ENCODE peak calls at places on chromosomes 5 and 9, in four cellular contexts. T is psoas muscle, G is cardiac muscle cell, F is endothelial cell. Y is an unnamed sample.

GRCh38 chr5:115626444-115626823 is 598 bp upstream of the TMED7 start:
- DNase-seq in T (no peak), G (no peak), F (no peak), Y (no peak)

GRCh38 chr5:53262348-53262970 is 152.9 kb upstream of the MOCS2 start:
- DNase-seq in T (no peak), F (peak), G (peak), Y (no peak)

GRCh38 chr9:111662851-111663823 is 1.7 kb downstream of the GNG10 start:
- DNase-seq in T (no peak), G (no peak), F (no peak), Y (no peak)

GRCh38 chr9:117718085-117718484 is 13.9 kb downstream of the TLR4 start:
- DNase-seq in F (no peak), G (no peak), T (no peak), Y (no peak)

GRCh38 chr9:3576358-3576757 is 50.6 kb upstream of the RFX3 start:
- DNase-seq in T (peak), G (no peak), F (no peak), Y (no peak)

GRCh38 chr5:14216372-14216771 is 73.2 kb downstream of the TRIO start:
- DNase-seq in G (no peak), F (no peak), T (no peak), Y (no peak)

GRCh38 chr5:37837101-37838032 is 2.5 kb downstream of the GDNF start:
- DNase-seq in F (peak), T (peak), G (peak), Y (peak)

GRCh38 chr9:110545705-110546104 is 33.8 kb downstream of the SVEP1 start:
- DNase-seq in F (no peak), T (no peak), G (no peak), Y (no peak)

GRCh38 chr9:12604154-12604825 is 88.9 kb upstream of the TYRP1 start:
- DNase-seq in T (no peak), F (no peak), G (peak), Y (no peak)

GRCh38 chr9:95102001-95102433 is 215.5 kb downstream of the FANCC start:
- DNase-seq in T (no peak), F (no peak), G (no peak), Y (no peak)

GRCh38 chr9:38486837-38487236 is 62.6 kb upstream of the IGFBPL1 start:
- DNase-seq in G (no peak), F (no peak), T (no peak), Y (no peak)

GRCh38 chr9:534886-535285 is 306.6 kb upstream of the DMRT1 start:
- DNase-seq in G (no peak), T (peak), F (no peak), Y (no peak)

GRCh38 chr5:138990986-138991645 is 116.0 kb upstream of the LRRTM2 start:
- DNase-seq in T (no peak), G (no peak), F (no peak), Y (no peak)

GRCh38 chr5:10452768-10453331 is 11.2 kb downstream of the ROPN1L start:
- DNase-seq in G (peak), T (no peak), F (peak), Y (no peak)

GRCh38 chr5:34833991-34834793 is 4.8 kb upstream of the TTC23L start:
- DNase-seq in F (no peak), T (no peak), G (no peak), Y (no peak)

GRCh38 chr9:120915854-120916495 is 10.6 kb downstream of the TRAF1 start:
- DNase-seq in F (no peak), G (no peak), T (no peak), Y (no peak)

GRCh38 chr9:70093944-70094343 is 50.3 kb downstream of the MAMDC2 start:
- DNase-seq in T (no peak), G (no peak), F (no peak), Y (no peak)

GRCh38 chr5:75412111-75412990 is 75.3 kb downstream of the HMGCR start:
- DNase-seq in T (no peak), F (no peak), G (no peak), Y (no peak)

GRCh38 chr5:88878976-88879375 is 4.0 kb downstream of the MEF2C start:
- DNase-seq in T (no peak), G (no peak), F (no peak), Y (no peak)
- TF ChIP-seq CTCF in T (no peak), G (no peak), F (no peak), Y (no peak)

GRCh38 chr9:33229359-33230120 is 10.4 kb upstream of the SPINK4 start:
- DNase-seq in G (no peak), F (no peak), T (no peak), Y (no peak)
- TF ChIP-seq CTCF in G (no peak), F (no peak), T (peak), Y (no peak)

GRCh38 chr5:142748568-142749249 is 21.5 kb upstream of the ARHGAP26 start:
- DNase-seq in G (peak), F (no peak), T (peak), Y (peak)
- TF ChIP-seq CTCF in G (no peak), F (no peak), T (peak), Y (peak)

GRCh38 chr9:31136524-31136923 is 1247.9 kb upstream of the ACO1 start:
- DNase-seq in T (no peak), G (no peak), F (no peak), Y (no peak)

GRCh38 chr9:31140316-31140715 is 1244.1 kb upstream of the ACO1 start:
- DNase-seq in T (no peak), F (no peak), G (peak), Y (no peak)

GRCh38 chr9:31135567-31135966 is 1248.9 kb upstream of the ACO1 start:
- DNase-seq in F (no peak), T (no peak), G (no peak), Y (no peak)

GRCh38 chr9:31137151-31137849 is 1247.1 kb upstream of the ACO1 start:
- DNase-seq in F (no peak), G (no peak), T (no peak), Y (no peak)

DNA sequence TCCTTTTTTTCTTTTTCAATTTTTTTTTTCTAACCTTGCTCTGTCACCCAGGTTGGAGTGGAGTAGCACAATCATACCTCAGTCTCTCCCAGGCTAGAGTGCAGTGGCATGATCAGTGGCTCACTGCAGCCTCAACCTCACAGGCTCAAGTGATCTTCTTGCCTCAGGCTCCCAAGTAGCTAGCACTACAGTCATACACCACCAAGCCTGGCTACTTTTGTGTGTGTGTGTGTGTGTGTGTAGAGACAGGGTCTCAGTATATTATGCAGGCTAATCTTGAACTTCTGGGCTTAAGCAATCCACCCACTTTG is 1246.6 kb upstream of the ACO1 start:
- DNase-seq in T (no peak), F (no peak), G (no peak), Y (no peak)
- TF ChIP-seq CTCF in T (no peak), F (no peak), G (no peak), Y (no peak)

GRCh38 chr9:78021692-78022091 is 9.9 kb downstream of the GNAQ start:
- DNase-seq in T (no peak), G (no peak), F (peak), Y (no peak)
- TF ChIP-seq CTCF in T (no peak), G (peak), F (no peak), Y (no peak)

GRCh38 chr5:160749682-160750081 is 102.3 kb downstream of the ATP10B start:
- DNase-seq in F (no peak), T (no peak), G (no peak), Y (no peak)
- TF ChIP-seq CTCF in F (no peak), T (no peak), G (no peak), Y (no peak)

DNA sequence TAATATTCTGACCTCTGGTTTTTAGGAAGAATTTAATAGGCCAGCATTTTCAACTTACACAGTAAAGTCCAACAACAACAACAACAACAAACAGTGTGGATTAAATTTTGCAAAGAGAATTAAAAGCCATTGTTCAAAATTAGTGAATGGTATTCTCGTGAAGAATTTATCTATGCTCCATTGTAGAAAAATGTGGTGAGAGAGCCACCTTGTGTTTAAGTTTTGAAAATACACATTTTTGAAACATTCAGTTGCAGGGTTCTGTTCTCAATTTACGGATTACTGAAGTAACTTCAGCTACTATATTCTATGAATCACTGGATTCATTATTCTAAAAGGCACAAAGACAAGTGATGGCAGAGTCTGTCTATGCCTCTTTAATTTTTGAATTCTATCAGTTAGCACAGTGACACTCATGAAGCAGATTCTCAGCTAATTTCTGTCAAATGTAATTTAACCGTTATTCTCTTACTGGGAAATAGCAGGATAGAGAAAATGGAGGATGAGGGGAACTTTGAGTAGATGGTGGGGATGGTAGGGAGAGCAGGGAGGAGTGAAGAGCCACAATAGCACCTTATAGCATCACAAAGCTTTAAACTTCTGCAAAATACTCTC is 11.0 kb downstream of the CCDC152 start:
- DNase-seq in G (peak), T (no peak), F (no peak), Y (no peak)
- TF ChIP-seq CTCF in G (peak), T (peak), F (peak), Y (no peak)

GRCh38 chr5:7518947-7519560 is 123.1 kb downstream of the ADCY2 start:
- DNase-seq in F (peak), G (peak), T (peak), Y (no peak)
- TF ChIP-seq CTCF in F (no peak), G (no peak), T (peak), Y (no peak)